ENCODE peak calls at places on chromosome 20, in eight cellular contexts. U is lung; R is NCI-H510A treated with DMSO at 0.1 percent for 48 hours; H is naive thymus-derived CD4-positive, alpha-beta T cell; E is HT-29; T is left ventricle myocardium inferior; N is MM.1S; Q is NCI-H2029. O is an unnamed sample.

GRCh38 chr20:41293269-41294037 is 24.1 kb downstream of the ZHX3 start:
- DNase-seq in U (no peak), R (no peak), H (no peak), E (no peak), T (no peak), N (no peak), Q (no peak), O (no peak)

GRCh38 chr20:5551621-5552020 is 198.6 kb upstream of the SHLD1 start:
- DNase-seq in U (no peak), R (no peak), H (no peak), E (no peak), T (no peak), N (no peak), Q (no peak), O (no peak)

GRCh38 chr20:45011108-45011526 is 44.8 kb downstream of the STK4 start:
- DNase-seq in U (peak), R (peak), H (peak), E (peak), T (peak), N (peak), Q (peak), O (peak)

GRCh38 chr20:235891-236290 is 8.8 kb downstream of the DEFB129 start:
- DNase-seq in U (no peak), R (no peak), H (no peak), E (peak), T (no peak), N (no peak), Q (no peak), O (peak)

GRCh38 chr20:50138479-50139393 is 14.8 kb downstream of the PEDS1 start:
- DNase-seq in U (no peak), R (no peak), H (no peak), E (peak), T (no peak), N (no peak), Q (no peak), O (no peak)

GRCh38 chr20:33211817-33212424 is 5.2 kb upstream of the BPIFA3 start:
- DNase-seq in U (peak), R (peak), H (no peak), E (peak), T (no peak), N (peak), Q (peak), O (peak)

GRCh38 chr20:49835031-49835430 is 22.4 kb downstream of the SLC9A8 start:
- DNase-seq in U (no peak), R (no peak), H (no peak), E (no peak), T (no peak), N (no peak), Q (no peak), O (no peak)

GRCh38 chr20:20412750-20413149 is 44.8 kb downstream of the INSM1 start:
- DNase-seq in U (no peak), R (no peak), H (no peak), E (no peak), T (no peak), N (no peak), Q (no peak), O (peak)

GRCh38 chr20:16580127-16580526 is 6.9 kb upstream of the KIF16B start:
- DNase-seq in U (no peak), R (peak), H (no peak), E (no peak), T (no peak), N (no peak), Q (no peak), O (peak)

GRCh38 chr20:61771805-61772350 is 293.8 kb downstream of the TAF4 start:
- DNase-seq in U (no peak), R (no peak), H (no peak), E (no peak), T (no peak), N (no peak), Q (no peak), O (no peak)

GRCh38 chr20:9286501-9286900 is 217.6 kb downstream of the PLCB4 start:
- DNase-seq in U (no peak), R (no peak), H (no peak), E (no peak), T (no peak), N (no peak), Q (no peak), O (no peak)

GRCh38 chr20:59764037-59764436 is 159.7 kb downstream of the PHACTR3 start:
- DNase-seq in U (no peak), R (no peak), H (no peak), E (no peak), T (no peak), N (no peak), Q (no peak), O (no peak)

GRCh38 chr20:3121271-3121911 is 36.9 kb upstream of the AVP start:
- DNase-seq in U (no peak), R (no peak), H (peak), E (no peak), T (no peak), N (no peak), Q (peak), O (no peak)

GRCh38 chr20:24993337-24994185 is 1.0 kb upstream of the APMAP start:
- DNase-seq in U (no peak), R (peak), H (no peak), E (peak), T (no peak), N (peak), Q (peak), O (peak)

GRCh38 chr20:17646209-17646717 is 35.8 kb downstream of the RRBP1 start:
- DNase-seq in U (no peak), R (no peak), H (no peak), E (no peak), T (no peak), N (no peak), Q (peak), O (no peak)

GRCh38 chr20:56001890-56002289 is 3.4 kb downstream of the CBLN4 start:
- DNase-seq in U (no peak), R (no peak), H (no peak), E (no peak), T (no peak), N (no peak), Q (no peak), O (no peak)

GRCh38 chr20:58021481-58021880 is 207.0 kb downstream of the ANKRD60 start:
- DNase-seq in U (no peak), R (no peak), H (no peak), E (no peak), T (peak), N (peak), Q (no peak), O (no peak)

GRCh38 chr20:45406260-45407066 is 1.6 kb upstream of the DBNDD2 start:
- DNase-seq in U (peak), R (no peak), H (peak), E (peak), T (peak), N (no peak), Q (peak), O (peak)

GRCh38 chr20:35199696-35200095 is 26.8 kb upstream of the MMP24 start:
- DNase-seq in U (no peak), R (no peak), H (no peak), E (no peak), T (no peak), N (no peak), Q (no peak), O (peak)

GRCh38 chr20:44141873-44142272 is 45.1 kb downstream of the JPH2 start:
- DNase-seq in U (no peak), R (no peak), H (no peak), E (no peak), T (no peak), N (no peak), Q (no peak), O (no peak)

GRCh38 chr20:5203380-5203779 is 76.6 kb downstream of the CDS2 start:
- DNase-seq in U (no peak), R (no peak), H (no peak), E (no peak), T (no peak), N (no peak), Q (no peak), O (no peak)

GRCh38 chr20:62210496-62210855 is 9.6 kb downstream of the HRH3 start:
- DNase-seq in U (no peak), R (peak), H (no peak), E (no peak), T (no peak), N (no peak), Q (peak), O (no peak)

GRCh38 chr20:31751126-31751525 is 12.0 kb downstream of the TPX2 start:
- DNase-seq in U (no peak), R (no peak), H (no peak), E (no peak), T (no peak), N (no peak), Q (no peak), O (peak)

GRCh38 chr20:45097485-45098095 is 3.3 kb downstream of the KCNS1 start:
- DNase-seq in U (no peak), R (no peak), H (no peak), E (no peak), T (no peak), N (no peak), Q (no peak), O (peak)

GRCh38 chr20:36465109-36466080 is 75.9 kb upstream of the MYL9 start:
- DNase-seq in U (no peak), R (peak), H (no peak), E (no peak), T (peak), N (peak), Q (peak), O (peak)

GRCh38 chr20:59603727-59604608 is at the start of gene PHACTR3:
- DNase-seq in U (no peak), R (no peak), H (no peak), E (no peak), T (no peak), N (no peak), Q (no peak), O (no peak)

GRCh38 chr20:57445298-57445697 is 54.1 kb downstream of the RBM38 start:
- DNase-seq in U (no peak), R (no peak), H (no peak), E (no peak), T (peak), N (no peak), Q (no peak), O (peak)

GRCh38 chr20:63533871-63534393 is 3.2 kb downstream of the PTK6 start:
- DNase-seq in U (no peak), R (no peak), H (no peak), E (peak), T (no peak), N (no peak), Q (no peak), O (no peak)

GRCh38 chr20:25033250-25033940 is 24.5 kb downstream of the ACSS1 start:
- DNase-seq in U (no peak), R (peak), H (no peak), E (peak), T (no peak), N (no peak), Q (peak), O (no peak)

GRCh38 chr20:10705801-10706459 is 32.1 kb upstream of the JAG1 start:
- DNase-seq in U (no peak), R (no peak), H (no peak), E (peak), T (no peak), N (no peak), Q (no peak), O (no peak)

GRCh38 chr20:50855498-50856474 is 60.9 kb downstream of the BCAS4 start:
- DNase-seq in U (no peak), R (no peak), H (no peak), E (peak), T (no peak), N (no peak), Q (no peak), O (peak)

GRCh38 chr20:50189681-50190250 is 864 bp upstream of the CEBPB start:
- DNase-seq in U (peak), R (no peak), H (no peak), E (peak), T (peak), N (peak), Q (no peak), O (no peak)

GRCh38 chr20:17683218-17684076 is 1.4 kb upstream of the RRBP1 start:
- DNase-seq in U (no peak), R (no peak), H (no peak), E (no peak), T (no peak), N (no peak), Q (peak), O (no peak)

GRCh38 chr20:25576783-25577530 is 8.4 kb downstream of the NINL start:
- DNase-seq in U (no peak), R (no peak), H (no peak), E (no peak), T (no peak), N (no peak), Q (no peak), O (no peak)

O was measured in astrocyte of the spinal cord.